ENCODE peak calls at places on chromosomes 2 and 18, in seven cellular contexts. H is endodermal cell; V is mesothelial cell of epicardium; W is fibroblast of villous mesenchyme; R is dorsolateral prefrontal cortex; D is CD8-positive, alpha-beta T cell; C is brain microvascular endothelial cell. G is an unnamed sample.

GRCh38 chr2:69693472-69694450 is 48.2 kb upstream of the ANXA4 start:
- DNase-seq in C (no peak), H (no peak), V (no peak), D (peak; percentile 41), W (no peak), R (no peak), G (no peak)

GRCh38 chr2:167509585-167509984 is 621.3 kb downstream of the XIRP2 start:
- DNase-seq in W (peak; percentile 14), H (peak; percentile 66), C (peak; percentile 79), V (no peak), R (no peak), D (no peak), G (no peak)

GRCh38 chr2:94874277-94874997 is 3.2 kb downstream of the TEKT4 start:
- DNase-seq in D (peak; percentile 55), H (peak; percentile 89), W (no peak), C (no peak), V (no peak), R (peak; percentile 21), G (peak; percentile 94)

GRCh38 chr2:165674780-165675179 is 119.3 kb downstream of the GALNT3 start:
- DNase-seq in D (no peak), R (no peak), V (no peak), W (no peak), C (no peak), H (no peak), G (no peak)

GRCh38 chr2:50649626-50650397 is 382.1 kb downstream of the NRXN1 start:
- DNase-seq in H (no peak), C (peak; percentile 58), D (no peak), R (no peak), W (no peak), V (no peak), G (no peak)

GRCh38 chr2:150663143-150663542 is 175.7 kb upstream of the RND3 start:
- DNase-seq in W (peak; percentile 59), C (peak; percentile 22), H (no peak), R (no peak), V (no peak), D (no peak), G (no peak)

GRCh38 chr2:219358170-219359075 is 25.9 kb upstream of the RESP18 start:
- DNase-seq in R (no peak), V (no peak), D (no peak), H (peak; percentile 60), C (no peak), W (no peak), G (peak; percentile 47)

GRCh38 chr2:238240761-238241711 is 1.2 kb upstream of the HES6 start:
- DNase-seq in H (peak; percentile 95), C (no peak), R (no peak), W (peak; percentile 27), D (peak; percentile 29), V (peak; percentile 49), G (peak; percentile 94)

GRCh38 chr2:42249284-42249683 is 80.1 kb downstream of the EML4 start:
- DNase-seq in D (no peak), W (no peak), R (no peak), H (no peak), C (no peak), V (no peak), G (no peak)

GRCh38 chr2:7209776-7210555 is 292.8 kb downstream of the RNF144A start:
- DNase-seq in C (peak; percentile 15), V (no peak), H (peak; percentile 56), D (no peak), R (no peak), W (no peak), G (no peak)

GRCh38 chr2:8679567-8679826 is 2.4 kb upstream of the ID2 start:
- DNase-seq in D (no peak), H (peak; percentile 50), R (no peak), W (no peak), V (no peak), C (no peak), G (no peak)

GRCh38 chr2:107595749-107596148 is 230.9 kb upstream of the RGPD4 start:
- DNase-seq in D (no peak), V (no peak), H (no peak), W (peak; percentile 69), R (no peak), C (peak; percentile 66), G (no peak)

GRCh38 chr2:119106301-119106897 is 52.2 kb downstream of the C1QL2 start:
- DNase-seq in R (no peak), V (peak; percentile 71), H (peak; percentile 93), C (peak; percentile 19), D (peak; percentile 28), W (peak; percentile 43), G (no peak)

GRCh38 chr2:47068966-47069627 is 86.0 kb downstream of the STPG4 start:
- DNase-seq in V (no peak), D (no peak), W (no peak), R (no peak), H (no peak), C (no peak), G (no peak)

GRCh38 chr2:20062615-20063545 is 11.5 kb upstream of the LAPTM4A start:
- DNase-seq in C (peak; percentile 90), D (no peak), W (peak; percentile 86), H (no peak), R (no peak), V (no peak), G (no peak)

GRCh38 chr18:26307161-26307773 is 81.0 kb downstream of the TAF4B start:
- DNase-seq in C (peak; percentile 60), H (peak; percentile 60), R (no peak), V (no peak), D (no peak), W (peak; percentile 66), G (no peak)

GRCh38 chr2:235746257-235746934 is 252.6 kb downstream of the AGAP1 start:
- DNase-seq in R (no peak), W (peak; percentile 89), D (peak; percentile 13), H (peak; percentile 88), V (no peak), C (peak; percentile 78), G (peak; percentile 73)

GRCh38 chr2:143246815-143247744 is 117.9 kb downstream of the ARHGAP15 start:
- DNase-seq in V (no peak), W (no peak), C (no peak), R (no peak), H (no peak), D (peak; percentile 16), G (no peak)

GRCh38 chr2:220528180-220528579 is 900.8 kb downstream of the SLC4A3 start:
- DNase-seq in V (no peak), C (no peak), D (no peak), H (no peak), W (peak; percentile 39), R (no peak), G (no peak)

GRCh38 chr2:195408196-195408595 is 248.8 kb upstream of the SLC39A10 start:
- DNase-seq in R (no peak), W (no peak), D (no peak), C (no peak), H (no peak), V (no peak), G (no peak)

GRCh38 chr2:195406886-195407603 is 250.0 kb upstream of the SLC39A10 start:
- DNase-seq in W (peak; percentile 18), C (peak; percentile 16), H (no peak), D (no peak), V (no peak), R (no peak), G (no peak)

GRCh38 chr2:195408811-195409210 is 248.2 kb upstream of the SLC39A10 start:
- DNase-seq in W (no peak), V (no peak), D (no peak), C (no peak), R (no peak), H (no peak), G (no peak)

GRCh38 chr2:195407782-195408181 is 249.2 kb upstream of the SLC39A10 start:
- DNase-seq in W (peak; percentile 40), D (no peak), R (no peak), H (no peak), C (peak; percentile 9), V (no peak), G (no peak)

DNA sequence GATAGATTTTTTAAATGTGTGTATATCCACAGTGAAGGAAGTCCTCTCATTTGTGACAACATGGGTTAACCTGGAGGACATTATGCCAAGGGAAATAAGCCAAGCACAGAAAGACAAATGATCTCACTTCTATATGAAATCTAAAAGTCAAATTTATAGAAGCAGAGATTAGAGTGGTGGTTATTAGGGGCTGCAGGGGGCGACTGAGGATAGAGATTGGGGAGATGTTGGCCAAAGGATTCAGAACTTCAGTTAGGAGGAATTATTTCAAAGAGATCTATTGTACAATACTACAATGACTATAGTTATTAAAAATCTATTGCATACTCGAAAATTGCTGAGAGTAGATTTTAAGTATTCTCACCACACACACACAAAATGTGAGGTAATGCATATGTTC is 252.4 kb upstream of the SLC39A10 start:
- DNase-seq in R (no peak), V (no peak), W (no peak), D (peak; percentile 13), C (no peak), H (no peak), G (no peak)
- TF ChIP-seq CTCF in R (no peak), V (no peak), W (peak; percentile 12), D (peak; percentile 18), C (peak; percentile 21), H (peak; percentile 33), G (no peak)

GRCh38 chr18:37779220-37779619 is 213.6 kb upstream of the CELF4 start:
- DNase-seq in W (no peak), V (no peak), R (no peak), D (no peak), H (no peak), C (no peak), G (no peak)

GRCh38 chr18:37783771-37784170 is 218.2 kb upstream of the CELF4 start:
- DNase-seq in C (no peak), H (no peak), D (no peak), V (no peak), W (no peak), R (no peak), G (no peak)

GRCh38 chr18:37778417-37779165 is 213.0 kb upstream of the CELF4 start:
- DNase-seq in D (no peak), V (peak; percentile 59), R (peak; percentile 80), W (peak; percentile 1), C (peak; percentile 22), H (peak; percentile 96), G (peak; percentile 92)
- TF ChIP-seq CTCF in D (no peak), V (peak; percentile 94), R (peak; percentile 88), W (peak; percentile 42), C (peak; percentile 65), H (peak; percentile 97), G (peak; percentile 96)

DNA sequence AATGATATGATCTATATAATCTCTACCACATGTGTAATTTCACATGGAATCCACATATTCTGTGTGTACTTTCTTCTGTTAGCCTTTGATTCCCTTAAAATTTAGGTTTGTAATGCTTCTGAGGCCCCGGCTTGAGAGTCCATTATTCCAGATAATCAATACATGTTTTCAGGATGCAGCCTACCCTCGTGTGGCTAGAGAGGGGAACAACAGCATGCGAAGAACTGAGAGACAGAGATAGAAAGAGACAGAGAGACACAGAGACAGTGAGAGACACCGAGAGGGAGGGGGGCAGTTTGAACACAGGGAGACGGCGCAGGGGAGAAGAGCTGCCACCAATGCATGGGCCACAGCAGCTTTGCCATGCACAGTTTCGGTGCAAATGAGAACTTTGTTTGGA is 185.4 kb downstream of the SNTG2 start:
- DNase-seq in C (no peak), W (no peak), H (peak; percentile 62), R (no peak), D (no peak), V (no peak), G (no peak)
- TF ChIP-seq CTCF in C (peak; percentile 69), W (no peak), H (peak; percentile 71), R (peak; percentile 11), D (no peak), V (no peak), G (peak; percentile 70)

DNA sequence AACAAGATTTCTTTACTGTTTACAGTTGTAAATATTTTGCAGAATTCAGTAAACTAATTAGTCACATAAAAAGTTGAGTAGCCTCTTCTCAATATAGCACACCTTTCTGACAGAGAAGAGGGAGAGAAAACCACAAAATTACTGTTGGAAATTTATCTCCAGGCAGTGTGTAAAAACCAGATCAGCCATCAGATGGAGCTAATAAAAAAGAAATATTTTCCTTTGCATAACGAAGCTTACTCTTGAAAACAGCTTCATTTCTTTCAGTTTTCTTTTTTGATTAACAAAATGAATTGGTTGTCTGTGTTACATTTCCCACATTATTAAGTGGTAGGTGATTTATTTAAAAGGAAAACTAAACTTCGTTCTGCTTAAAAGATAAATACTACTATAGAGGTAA is 259.3 kb upstream of the KCNJ3 start:
- DNase-seq in C (no peak), D (no peak), H (no peak), R (no peak), V (no peak), W (no peak), G (no peak)
- TF ChIP-seq CTCF in C (peak; percentile 14), D (no peak), H (peak; percentile 56), R (peak; percentile 31), V (no peak), W (no peak), G (no peak)

G was measured in glutamatergic neuron.